ENCODE peak calls at places on chromosomes 5 and 9, in six cellular contexts. C is GM23338; H is mesendoderm; D is effector memory CD4-positive, alpha-beta T cell; X is Peyer's patch; U is heart left ventricle. T is an unnamed sample.

GRCh38 chr9:110007477-110008270 is 200.3 kb downstream of the C9orf152 start:
- DNase-seq in C (no peak), H (no peak), D (no peak), X (no peak), U (no peak), T (no peak)

GRCh38 chr9:134942011-134942410 is 24.3 kb upstream of the FCN1 start:
- DNase-seq in C (no peak), H (no peak), D (no peak), X (peak; percentile 33), U (no peak), T (no peak)

GRCh38 chr9:124342946-124343485 is 72.2 kb downstream of the PSMB7 start:
- DNase-seq in C (peak; percentile 39), H (peak; percentile 51), D (no peak), X (no peak), U (peak; percentile 57), T (no peak)

GRCh38 chr9:135338546-135338945 is 141.0 kb upstream of the PPP1R26 start:
- DNase-seq in C (no peak), H (no peak), D (no peak), X (peak; percentile 43), U (no peak), T (no peak)

GRCh38 chr5:175385691-175386360 is 58.2 kb downstream of the DRD1 start:
- DNase-seq in C (no peak), H (no peak), D (no peak), X (no peak), U (no peak), T (no peak)

GRCh38 chr9:128114326-128115186 is 13.0 kb downstream of the PTGES2 start:
- DNase-seq in C (no peak), H (no peak), D (no peak), X (peak; percentile 62), U (peak; percentile 26), T (no peak)

GRCh38 chr9:135893104-135893503 is 14.2 kb downstream of the CAMSAP1 start:
- DNase-seq in C (no peak), H (no peak), D (no peak), X (no peak), U (no peak), T (no peak)

GRCh38 chr9:23686257-23686656 is 139.8 kb downstream of the ELAVL2 start:
- DNase-seq in C (peak; percentile 26), H (peak; percentile 82), D (no peak), X (no peak), U (no peak), T (no peak)

GRCh38 chr5:172870261-172870806 is 36.3 kb downstream of the ERGIC1 start:
- DNase-seq in C (no peak), H (no peak), D (no peak), X (no peak), U (peak; percentile 63), T (no peak)

GRCh38 chr9:304519-305185 is 90.0 kb downstream of the DOCK8 start:
- DNase-seq in C (peak; percentile 63), H (peak; percentile 88), D (peak; percentile 19), X (no peak), U (no peak), T (peak; percentile 66)

GRCh38 chr9:109953813-109954489 is 174.0 kb downstream of the PALM2AKAP2 start:
- DNase-seq in C (peak; percentile 66), H (peak; percentile 23), D (no peak), X (no peak), U (no peak), T (no peak)

GRCh38 chr5:68350176-68350575 is 134.6 kb downstream of the PIK3R1 start:
- DNase-seq in C (no peak), H (no peak), D (no peak), X (no peak), U (no peak), T (no peak)

DNA sequence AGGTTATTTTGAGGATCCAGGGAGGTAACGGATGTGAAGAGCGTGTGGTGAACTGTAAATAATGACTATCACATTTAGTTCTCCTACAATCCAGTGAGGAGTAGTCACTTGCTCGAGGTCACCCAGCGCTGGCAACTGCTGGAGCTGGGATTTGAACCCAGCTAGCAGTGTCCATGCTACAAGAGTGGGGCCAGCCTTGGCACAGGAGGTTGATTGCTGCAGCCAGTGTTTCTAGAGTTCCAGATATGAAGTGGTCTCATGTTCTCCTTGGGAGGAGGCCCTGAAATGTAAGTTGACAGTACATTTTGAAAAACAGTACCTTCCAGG is 765 bp downstream of the CCDC107 start:
- DNase-seq in C (no peak), H (peak; percentile 30), D (no peak), X (no peak), U (peak; percentile 58), T (no peak)
- H3K4me1 ChIP-seq in C (peaks cover 11% of the 10 kb centered on the region), H (no peaks in the 10 kb centered on the region), D (peaks cover 46% of the 10 kb centered on the region), X (peaks cover 6% of the 10 kb centered on the region), U (peaks cover 38% of the 10 kb centered on the region), T (peaks cover 76% of the 10 kb centered on the region)

GRCh38 chr9:69036799-69037198 is 1.2 kb downstream of the FXN start:
- DNase-seq in C (no peak), H (no peak), D (no peak), X (no peak), U (no peak), T (no peak)

GRCh38 chr9:69036319-69036718 is 767 bp downstream of the FXN start:
- DNase-seq in C (peak; percentile 38), H (no peak), D (peak; percentile 3), X (no peak), U (no peak), T (peak; percentile 58)

GRCh38 chr9:69030851-69031645 is 4.5 kb upstream of the FXN start:
- DNase-seq in C (no peak), H (no peak), D (no peak), X (no peak), U (no peak), T (no peak)

GRCh38 chr9:69035438-69036316 is at the start of gene FXN:
- DNase-seq in C (peak; percentile 83), H (peak; percentile 87), D (peak; percentile 60), X (peak; percentile 91), U (peak; percentile 88), T (peak; percentile 77)

DNA sequence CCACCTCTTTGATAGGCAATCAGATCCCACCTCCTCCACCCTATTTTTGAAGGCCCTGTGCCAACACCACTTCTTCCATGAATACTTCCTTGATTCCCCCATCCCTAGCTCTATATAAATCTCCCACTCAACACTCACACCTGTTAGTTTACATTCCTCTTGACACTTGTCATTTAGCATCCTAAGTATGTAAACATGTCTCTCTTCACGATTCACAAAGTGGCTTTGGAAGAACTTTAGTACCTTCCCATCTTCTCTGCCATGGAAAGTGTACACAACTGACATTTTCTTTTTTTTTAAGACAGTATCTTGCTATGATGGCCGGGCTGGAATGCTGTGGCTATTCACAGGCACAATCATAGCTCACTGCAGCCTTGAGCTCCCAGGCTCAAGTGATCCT is 1.5 kb upstream of the FXN start:
- DNase-seq in C (no peak), H (no peak), D (no peak), X (no peak), U (no peak), T (no peak)
- H3K36me3 ChIP-seq in C (no peaks in the 10 kb centered on the region), H (no peaks in the 10 kb centered on the region), D (no peaks in the 10 kb centered on the region), X (no peaks in the 10 kb centered on the region), U (no peaks in the 10 kb centered on the region), T (no peaks in the 10 kb centered on the region)

GRCh38 chr9:8183618-8184017 is 384.0 kb upstream of the DMAC1 start:
- DNase-seq in C (peak; percentile 26), H (peak; percentile 21), D (no peak), X (no peak), U (no peak), T (no peak)

GRCh38 chr9:8179381-8180053 is 379.9 kb upstream of the DMAC1 start:
- DNase-seq in C (no peak), H (no peak), D (no peak), X (no peak), U (no peak), T (no peak)
- H3K27ac ChIP-seq in C (no peak overlapping the region), H (no peak overlapping the region), D (no peak overlapping the region), X (no peak overlapping the region), U (no peak overlapping the region), T (no peak overlapping the region)

GRCh38 chr5:74032617-74033016 is 406.6 kb downstream of the ARHGEF28 start:
- DNase-seq in C (no peak), H (no peak), D (no peak), X (no peak), U (no peak), T (no peak)
- H3K4me1 ChIP-seq in C (no peaks in the 10 kb centered on the region), H (peaks cover 4% of the 10 kb centered on the region), D (no peaks in the 10 kb centered on the region), X (no peaks in the 10 kb centered on the region), U (peaks cover 13% of the 10 kb centered on the region), T (no peaks in the 10 kb centered on the region)

DNA sequence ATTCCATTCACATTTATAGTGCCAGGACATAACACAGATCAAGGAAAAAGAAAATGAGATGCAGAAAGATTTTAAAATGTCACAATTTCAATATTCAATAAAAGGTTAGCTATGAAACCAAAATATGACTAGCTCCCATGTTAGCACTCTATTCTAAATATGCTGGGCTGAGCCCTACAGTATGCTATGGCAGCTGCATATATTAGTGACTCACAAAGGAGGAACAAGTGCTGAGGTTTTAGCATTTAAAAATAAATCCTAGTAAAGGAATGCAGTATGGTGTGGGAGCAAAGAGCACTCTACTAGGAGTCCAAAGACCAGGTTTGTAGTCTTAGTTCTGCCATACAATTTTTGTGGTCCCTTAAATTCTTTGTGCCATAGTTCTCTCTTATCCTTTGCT is 118.4 kb downstream of the OXCT1 start:
- DNase-seq in C (no peak), H (no peak), D (no peak), X (no peak), U (no peak), T (no peak)
- H3K36me3 ChIP-seq in C (no peaks in the 10 kb centered on the region), H (no peaks in the 10 kb centered on the region), D (peaks cover 25% of the 10 kb centered on the region), X (no peaks in the 10 kb centered on the region), U (no peaks in the 10 kb centered on the region), T (peaks cover 19% of the 10 kb centered on the region)

DNA sequence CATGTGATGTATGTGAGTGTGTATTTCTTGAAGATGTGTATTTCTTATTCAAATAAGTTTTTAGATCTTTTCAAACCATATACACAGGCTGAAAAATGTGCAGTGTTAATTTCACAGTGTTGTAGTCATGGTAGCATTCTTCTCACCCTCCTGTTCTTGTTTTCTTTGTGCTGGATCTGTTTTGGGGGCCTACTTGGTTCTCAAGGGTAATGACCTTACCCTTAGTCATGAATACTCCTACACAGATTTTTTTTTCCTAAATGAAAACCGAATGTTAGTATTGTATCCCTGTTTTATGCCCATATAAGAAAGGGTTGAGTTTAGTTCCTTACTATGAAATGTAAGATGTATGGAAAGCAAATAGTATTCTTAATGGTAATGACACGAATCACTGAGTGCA is 88.0 kb downstream of the SLC44A1 start:
- DNase-seq in C (no peak), H (no peak), D (no peak), X (no peak), U (no peak), T (no peak)
- H3K27ac ChIP-seq in C (no peak overlapping the region), H (no peak overlapping the region), D (no peak overlapping the region), X (no peak overlapping the region), U (no peak overlapping the region), T (no peak overlapping the region)